ENCODE peak calls at places on chromosomes 12 and 14, in five cellular contexts. I is pancreas, N is Karpas-422, L is left cardiac atrium, W is adipocyte. U is an unnamed sample.

GRCh38 chr14:70906785-70907171 is 481 bp upstream of the PCNX1 start:
- DNase-seq in I (no peak), N (no peak), L (no peak), W (peak), U (no peak)

GRCh38 chr12:68358532-68359485 is 26.6 kb upstream of the MDM1 start:
- DNase-seq in I (no peak), N (peak), L (peak), W (peak), U (peak)

GRCh38 chr12:123379391-123379790 is 4.5 kb upstream of the KMT5A start:
- DNase-seq in I (no peak), N (no peak), L (no peak), W (no peak), U (no peak)

GRCh38 chr12:52086366-52086765 is 6.9 kb downstream of the SMIM41 start:
- DNase-seq in I (no peak), N (no peak), L (no peak), W (no peak), U (no peak)

GRCh38 chr14:58426819-58427288 is 477 bp downstream of the TIMM9 start:
- DNase-seq in I (peak), N (peak), L (peak), W (peak), U (peak)

GRCh38 chr12:55926738-55927587 is 731 bp downstream of the PYM1 start:
- DNase-seq in I (peak), N (peak), L (peak), W (peak), U (peak)

GRCh38 chr14:77220246-77221017 is 38.8 kb downstream of the TMEM63C start:
- DNase-seq in I (no peak), N (no peak), L (no peak), W (no peak), U (no peak)

GRCh38 chr12:92192361-92192760 is 46.7 kb upstream of the BTG1 start:
- DNase-seq in I (no peak), N (no peak), L (no peak), W (no peak), U (no peak)

GRCh38 chr12:47028981-47029708 is 50.3 kb upstream of the PCED1B start:
- DNase-seq in I (no peak), N (no peak), L (no peak), W (no peak), U (no peak)

GRCh38 chr14:92503756-92504491 is 9.7 kb upstream of the RIN3 start:
- DNase-seq in I (no peak), N (no peak), L (no peak), W (peak), U (peak)

GRCh38 chr14:22560638-22561365 is 28.2 kb downstream of the DAD1 start:
- DNase-seq in I (no peak), N (no peak), L (no peak), W (no peak), U (no peak)

GRCh38 chr14:25396128-25396527 is 346.2 kb upstream of the STXBP6 start:
- DNase-seq in I (no peak), N (no peak), L (no peak), W (no peak), U (peak)

GRCh38 chr12:75568387-75568786 is 57.0 kb upstream of the KRR1 start:
- DNase-seq in I (no peak), N (no peak), L (no peak), W (peak), U (peak)

GRCh38 chr12:65168606-65169310 is 625 bp upstream of the LEMD3 start:
- DNase-seq in I (no peak), N (no peak), L (no peak), W (peak), U (no peak)

GRCh38 chr12:98515368-98516183 is at the start of gene TMPO:
- DNase-seq in I (peak), N (peak), L (peak), W (peak), U (peak)

GRCh38 chr14:67524152-67524963 is 8.7 kb upstream of the PLEKHH1 start:
- DNase-seq in I (no peak), N (no peak), L (no peak), W (no peak), U (peak)

GRCh38 chr12:131950182-131950913 is 606 bp downstream of the EP400 start:
- DNase-seq in I (peak), N (peak), L (peak), W (peak), U (peak)

GRCh38 chr14:54967496-54967895 is 59.4 kb downstream of the WDHD1 start:
- DNase-seq in I (no peak), N (no peak), L (no peak), W (no peak), U (no peak)

GRCh38 chr12:24500466-24501232 is 448.3 kb downstream of the BCAT1 start:
- DNase-seq in I (no peak), N (no peak), L (no peak), W (no peak), U (peak)

GRCh38 chr12:54259194-54260011 is 20.5 kb downstream of the CBX5 start:
- DNase-seq in I (peak), N (peak), L (peak), W (peak), U (peak)

GRCh38 chr14:76917158-76917596 is 91.0 kb downstream of the LRRC74A start:
- DNase-seq in I (peak), N (peak), L (peak), W (peak), U (peak)

GRCh38 chr12:100345020-100345767 is 11.7 kb upstream of the SLC17A8 start:
- DNase-seq in I (no peak), N (no peak), L (no peak), W (no peak), U (no peak)

GRCh38 chr12:95700316-95700785 is 90.2 kb downstream of the NTN4 start:
- DNase-seq in I (no peak), N (no peak), L (no peak), W (peak), U (peak)

GRCh38 chr12:104651812-104652211 is 195.1 kb downstream of the CHST11 start:
- DNase-seq in I (no peak), N (no peak), L (no peak), W (no peak), U (no peak)

GRCh38 chr12:107844312-107844921 is 69.9 kb downstream of the ASCL4 start:
- DNase-seq in I (peak), N (no peak), L (no peak), W (no peak), U (peak)

GRCh38 chr12:47858511-47859266 is 39.0 kb upstream of the HDAC7 start:
- DNase-seq in I (no peak), N (no peak), L (no peak), W (no peak), U (no peak)

GRCh38 chr12:49294086-49294803 is 702 bp upstream of the PRPH start:
- DNase-seq in I (no peak), N (no peak), L (no peak), W (no peak), U (no peak)

U was measured in astrocyte of the hippocampus.